ENCODE peak calls at places on chromosomes 16 and 17, in four cellular contexts. N is right lobe of liver, O is kidney, U is prostate gland. J is an unnamed sample. For H3K36me3, the result is how much of the 10 kb centered on the place peaks cover.

GRCh38 chr17:48553837-48554236 is 8.9 kb upstream of the HOXB2 start:
- DNase-seq in N (no peak), O (no peak), U (no peak), J (no peak)

GRCh38 chr17:68107373-68107772 is 71.8 kb downstream of the KPNA2 start:
- DNase-seq in N (no peak), O (no peak), U (no peak), J (no peak)

GRCh38 chr17:64420143-64420670 is 28.7 kb upstream of the MILR1 start:
- DNase-seq in N (no peak), O (no peak), U (peak), J (no peak)

GRCh38 chr16:88591577-88592021 is 21.4 kb downstream of the ZC3H18 start:
- DNase-seq in N (peak), O (no peak), U (no peak), J (no peak)

GRCh38 chr16:31080756-31081419 is 6.7 kb downstream of the ZNF646 start:
- DNase-seq in N (no peak), O (no peak), U (no peak), J (no peak)

GRCh38 chr17:43691317-43691693 is 29.6 kb upstream of the MEOX1 start:
- DNase-seq in N (no peak), O (no peak), U (no peak), J (no peak)

GRCh38 chr17:78991017-78991783 is 11.5 kb upstream of the LGALS3BP start:
- DNase-seq in N (peak), O (no peak), U (no peak), J (peak)

GRCh38 chr17:18070861-18071340 is 16.8 kb upstream of the DRG2 start:
- DNase-seq in N (no peak), O (no peak), U (no peak), J (no peak)

GRCh38 chr17:47978324-47978723 is 7.4 kb downstream of the CDK5RAP3 start:
- DNase-seq in N (no peak), O (no peak), U (peak), J (peak)

GRCh38 chr17:57874434-57875108 is 24.7 kb upstream of the MRPS23 start:
- DNase-seq in N (peak), O (peak), U (no peak), J (peak)

GRCh38 chr17:81647640-81648012 is 8.7 kb downstream of the PDE6G start:
- DNase-seq in N (no peak), O (no peak), U (no peak), J (no peak)

GRCh38 chr16:66849543-66849942 is 5.3 kb downstream of the CA7 start:
- DNase-seq in N (no peak), O (no peak), U (no peak), J (no peak)

GRCh38 chr17:79045830-79046500 is 22.0 kb downstream of the C1QTNF1 start:
- DNase-seq in N (peak), O (peak), U (peak), J (no peak)

GRCh38 chr16:12124742-12125141 is 148.2 kb downstream of the SNX29 start:
- DNase-seq in N (no peak), O (peak), U (no peak), J (no peak)
- H3K36me3 ChIP-seq in N (under half), O (under half), U (under half), J (under half)

GRCh38 chr16:52548261-52549010 is 1.5 kb upstream of the TOX3 start:
- DNase-seq in N (no peak), O (no peak), U (no peak), J (no peak)
- H3K4me3 ChIP-seq in N (no peak), O (peak), U (no peak), J (no peak)

GRCh38 chr17:28662527-28662829 is 473 bp downstream of the SUPT6H start:
- DNase-seq in N (no peak), O (no peak), U (no peak), J (no peak)
- H3K36me3 ChIP-seq in N (under half), O (under half), U (under half), J (under half)

GRCh38 chr17:1274243-1274608 is 4.0 kb downstream of the BHLHA9 start:
- DNase-seq in N (no peak), O (no peak), U (no peak), J (no peak)

GRCh38 chr17:1275962-1276736 is 3.3 kb upstream of the TRARG1 start:
- DNase-seq in N (peak), O (no peak), U (peak), J (peak)

GRCh38 chr17:1273492-1274242 is 3.4 kb downstream of the BHLHA9 start:
- DNase-seq in N (no peak), O (no peak), U (no peak), J (no peak)

GRCh38 chr17:1272701-1273100 is 2.5 kb downstream of the BHLHA9 start:
- DNase-seq in N (no peak), O (no peak), U (no peak), J (no peak)

GRCh38 chr17:1275205-1275961 is 4.1 kb upstream of the TRARG1 start:
- DNase-seq in N (no peak), O (no peak), U (no peak), J (no peak)
- H3K4me3 ChIP-seq in N (no peak), O (no peak), U (no peak), J (no peak)

GRCh38 chr16:79013930-79014329 is 586.6 kb downstream of the MAF start:
- DNase-seq in N (no peak), O (no peak), U (no peak), J (no peak)

GRCh38 chr16:79021991-79022390 is 578.5 kb downstream of the MAF start:
- DNase-seq in N (no peak), O (no peak), U (no peak), J (no peak)

GRCh38 chr16:79018952-79019506 is 581.5 kb downstream of the MAF start:
- DNase-seq in N (no peak), O (no peak), U (no peak), J (no peak)
- H3K36me3 ChIP-seq in N (under half), O (under half), U (under half), J (under half)

GRCh38 chr17:1644493-1645206 is 882 bp downstream of the SCARF1 start:
- DNase-seq in N (no peak), O (no peak), U (no peak), J (no peak)

GRCh38 chr17:1647802-1648581 is 1.7 kb downstream of the RILP start:
- DNase-seq in N (no peak), O (peak), U (peak), J (no peak)

GRCh38 chr17:1643999-1644492 is 1.5 kb downstream of the SCARF1 start:
- DNase-seq in N (no peak), O (no peak), U (no peak), J (no peak)

GRCh38 chr17:1645207-1646171 is at the start of gene SCARF1:
- DNase-seq in N (peak), O (no peak), U (no peak), J (peak)

DNA sequence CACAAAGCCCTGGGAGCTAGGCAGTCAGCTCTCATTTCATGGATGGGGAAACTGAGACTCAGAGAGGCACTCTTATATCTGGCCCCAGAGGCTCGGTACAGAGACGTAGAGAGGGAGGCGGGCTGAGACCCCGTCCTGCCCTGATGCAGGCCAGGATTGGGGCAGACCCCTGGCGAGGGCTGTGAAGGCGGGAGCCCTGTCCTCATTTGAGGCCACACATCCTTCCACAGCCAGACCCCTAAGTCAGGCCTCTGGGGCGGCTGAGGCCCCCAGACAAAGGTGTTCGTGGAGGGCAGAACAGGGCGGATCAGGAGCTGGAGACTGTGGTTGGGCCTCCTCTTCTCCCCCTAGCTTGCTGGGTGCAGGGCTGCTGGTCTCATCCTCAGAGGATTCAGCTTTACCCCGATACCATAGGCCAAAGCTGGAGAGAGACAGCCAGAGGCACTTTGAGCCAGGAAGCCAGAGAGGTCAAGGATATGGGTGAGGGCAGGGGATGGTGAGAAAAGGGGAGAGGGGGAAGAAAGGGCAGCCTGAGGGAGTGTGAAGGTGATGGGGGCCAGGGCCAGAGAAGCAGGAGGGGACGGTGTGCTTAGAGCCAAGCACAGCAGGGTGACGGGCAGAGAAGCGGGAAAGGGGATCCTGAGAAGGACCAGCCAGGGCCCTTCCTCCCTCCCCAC is 805 bp upstream of the SCARF1 start:
- DNase-seq in N (no peak), O (no peak), U (no peak), J (peak)
- H3K4me3 ChIP-seq in N (no peak), O (peak), U (no peak), J (no peak)

GRCh38 chr17:16446338-16446983 is 31.1 kb downstream of the TRPV2 start:
- DNase-seq in N (no peak), O (no peak), U (no peak), J (no peak)

GRCh38 chr17:16450028-16450427 is 34.7 kb downstream of the TRPV2 start:
- DNase-seq in N (no peak), O (no peak), U (no peak), J (no peak)

GRCh38 chr17:16448490-16448889 is 33.1 kb downstream of the TRPV2 start:
- DNase-seq in N (no peak), O (no peak), U (no peak), J (no peak)

GRCh38 chr17:16449121-16449570 is 33.8 kb downstream of the TRPV2 start:
- DNase-seq in N (no peak), O (no peak), U (no peak), J (peak)

GRCh38 chr17:16447676-16448075 is 32.3 kb downstream of the TRPV2 start:
- DNase-seq in N (no peak), O (no peak), U (no peak), J (peak)
- H3K36me3 ChIP-seq in N (under half), O (under half), U (under half), J (under half)

GRCh38 chr16:75062135-75062943 is 54.2 kb downstream of the LDHD start:
- DNase-seq in N (peak), O (peak), U (no peak), J (no peak)
- H3K4me3 ChIP-seq in N (no peak), O (no peak), U (no peak), J (no peak)

GRCh38 chr17:10652984-10653680 is 4.0 kb downstream of the MYH3 start:
- DNase-seq in N (no peak), O (no peak), U (no peak), J (no peak)
- H3K36me3 ChIP-seq in N (under half), O (under half), U (under half), J (under half)

GRCh38 chr16:85452364-85453178 is 160.6 kb upstream of the GSE1 start:
- DNase-seq in N (no peak), O (no peak), U (no peak), J (peak)

GRCh38 chr16:85454171-85454883 is 158.8 kb upstream of the GSE1 start:
- DNase-seq in N (no peak), O (no peak), U (no peak), J (no peak)

GRCh38 chr16:85451646-85452363 is 161.3 kb upstream of the GSE1 start:
- DNase-seq in N (no peak), O (no peak), U (no peak), J (no peak)

GRCh38 chr16:85453701-85454100 is 159.4 kb upstream of the GSE1 start:
- DNase-seq in N (no peak), O (no peak), U (no peak), J (no peak)

DNA sequence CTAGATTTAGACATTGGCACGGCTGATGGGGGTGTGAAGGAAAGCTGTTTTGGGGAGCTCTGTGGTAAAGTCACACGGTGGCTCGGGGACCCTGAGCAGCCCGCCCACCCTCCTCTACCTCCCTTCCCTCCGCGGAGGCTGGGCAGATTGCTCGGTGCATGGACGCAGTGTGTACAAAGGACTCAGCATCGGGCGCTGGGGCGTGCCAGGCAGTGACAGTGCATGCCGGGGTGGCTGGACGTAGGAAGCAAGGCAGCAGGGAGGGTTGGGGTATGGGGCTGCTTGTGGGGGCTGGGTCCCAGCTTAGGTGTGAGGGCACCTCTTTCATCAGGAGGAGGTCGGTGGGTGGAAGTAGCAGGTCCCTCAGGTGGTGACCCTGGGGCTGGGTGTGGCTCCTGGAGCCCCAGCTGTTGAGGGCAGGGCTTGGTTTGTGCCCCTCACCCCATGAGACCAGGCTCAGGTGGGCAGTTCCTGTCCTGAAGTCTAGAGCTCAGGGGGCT is 159.9 kb upstream of the GSE1 start:
- DNase-seq in N (no peak), O (no peak), U (no peak), J (no peak)
- H3K4me3 ChIP-seq in N (no peak), O (no peak), U (no peak), J (no peak)

J was measured in mucosa of descending colon.